ENCODE peak calls at places on chromosome 6, in six cellular contexts. B, X, Q, D, C and S are unnamed samples. For H3K4me1, the result is how much of the 10 kb centered on the place peaks cover.

GRCh38 chr6:8830794-8831193 is 395.4 kb upstream of the SLC35B3 start:
- DNase-seq in Q (no peak), B (no peak), D (no peak), X (no peak), C (no peak), S (no peak)

GRCh38 chr6:48140221-48140620 is 29.2 kb upstream of the PTCHD4 start:
- DNase-seq in X (no peak), C (no peak), D (no peak), B (no peak), Q (no peak), S (no peak)

GRCh38 chr6:49453221-49453620 is 9.8 kb downstream of the MMUT start:
- DNase-seq in D (no peak), B (peak), X (no peak), Q (no peak), C (no peak), S (no peak)

GRCh38 chr6:103750603-103751002 is 1109.1 kb downstream of the HACE1 start:
- DNase-seq in X (no peak), Q (no peak), B (no peak), C (no peak), D (no peak), S (no peak)

GRCh38 chr6:67594366-67594765 is 1040.7 kb upstream of the ADGRB3 start:
- DNase-seq in Q (no peak), X (no peak), D (no peak), C (no peak), B (no peak), S (no peak)

GRCh38 chr6:56040271-56040670 is 164.9 kb upstream of the BMP5 start:
- DNase-seq in D (no peak), X (no peak), B (no peak), Q (no peak), C (no peak), S (no peak)

GRCh38 chr6:159608961-159609673 is 83.9 kb downstream of the SOD2 start:
- DNase-seq in D (no peak), X (no peak), Q (no peak), B (no peak), C (no peak), S (no peak)

GRCh38 chr6:113672691-113673149 is 184.4 kb upstream of the MARCKS start:
- DNase-seq in X (no peak), D (peak), Q (no peak), B (no peak), C (peak), S (no peak)

GRCh38 chr6:7193122-7193521 is 85.4 kb downstream of the RREB1 start:
- DNase-seq in X (no peak), C (no peak), Q (no peak), B (peak), D (no peak), S (no peak)

GRCh38 chr6:92589970-92590369 is 829.4 kb downstream of the EPHA7 start:
- DNase-seq in X (no peak), C (no peak), D (no peak), B (no peak), Q (no peak), S (no peak)

GRCh38 chr6:14661188-14661587 is 543.6 kb downstream of the CD83 start:
- DNase-seq in D (no peak), X (no peak), C (no peak), Q (peak), B (no peak), S (no peak)

GRCh38 chr6:80638222-80639055 is 532.0 kb downstream of the BCKDHB start:
- DNase-seq in Q (peak), X (no peak), B (peak), C (no peak), D (no peak), S (peak)

GRCh38 chr6:15952231-15953151 is 176.4 kb upstream of the MYLIP start:
- DNase-seq in X (no peak), B (no peak), C (no peak), D (no peak), Q (no peak), S (no peak)

GRCh38 chr6:114000066-114000465 is 29.1 kb upstream of the HDAC2 start:
- DNase-seq in D (no peak), Q (no peak), B (no peak), C (no peak), X (no peak), S (no peak)

GRCh38 chr6:133568970-133569889 is 319.7 kb upstream of the TCF21 start:
- DNase-seq in D (no peak), C (no peak), X (no peak), Q (no peak), B (peak), S (peak)

GRCh38 chr6:121441477-121441876 is 6.0 kb downstream of the GJA1 start:
- DNase-seq in C (no peak), B (no peak), Q (no peak), X (no peak), D (no peak), S (no peak)

GRCh38 chr6:121439456-121440250 is 4.2 kb downstream of the GJA1 start:
- DNase-seq in Q (no peak), D (no peak), C (no peak), X (no peak), B (no peak), S (no peak)

GRCh38 chr6:121449331-121449730 is 13.9 kb downstream of the GJA1 start:
- DNase-seq in B (no peak), C (no peak), Q (no peak), X (no peak), D (no peak), S (no peak)

GRCh38 chr6:121442591-121442990 is 7.1 kb downstream of the GJA1 start:
- DNase-seq in X (no peak), C (no peak), D (no peak), Q (no peak), B (no peak), S (no peak)

GRCh38 chr6:121443953-121444590 is 8.6 kb downstream of the GJA1 start:
- DNase-seq in D (no peak), C (no peak), Q (no peak), X (no peak), B (no peak), S (no peak)
- H3K4me1 ChIP-seq in D (under half), C (under half), Q (under half), X (under half), B (under half), S (under half)

GRCh38 chr6:99604161-99605073 is 2.2 kb upstream of the PRDM13 start:
- DNase-seq in C (no peak), Q (no peak), X (no peak), B (no peak), D (no peak), S (no peak)
- H3K4me3 ChIP-seq in C (peak), Q (no peak), X (peak), B (no peak), D (peak), S (peak)

DNA sequence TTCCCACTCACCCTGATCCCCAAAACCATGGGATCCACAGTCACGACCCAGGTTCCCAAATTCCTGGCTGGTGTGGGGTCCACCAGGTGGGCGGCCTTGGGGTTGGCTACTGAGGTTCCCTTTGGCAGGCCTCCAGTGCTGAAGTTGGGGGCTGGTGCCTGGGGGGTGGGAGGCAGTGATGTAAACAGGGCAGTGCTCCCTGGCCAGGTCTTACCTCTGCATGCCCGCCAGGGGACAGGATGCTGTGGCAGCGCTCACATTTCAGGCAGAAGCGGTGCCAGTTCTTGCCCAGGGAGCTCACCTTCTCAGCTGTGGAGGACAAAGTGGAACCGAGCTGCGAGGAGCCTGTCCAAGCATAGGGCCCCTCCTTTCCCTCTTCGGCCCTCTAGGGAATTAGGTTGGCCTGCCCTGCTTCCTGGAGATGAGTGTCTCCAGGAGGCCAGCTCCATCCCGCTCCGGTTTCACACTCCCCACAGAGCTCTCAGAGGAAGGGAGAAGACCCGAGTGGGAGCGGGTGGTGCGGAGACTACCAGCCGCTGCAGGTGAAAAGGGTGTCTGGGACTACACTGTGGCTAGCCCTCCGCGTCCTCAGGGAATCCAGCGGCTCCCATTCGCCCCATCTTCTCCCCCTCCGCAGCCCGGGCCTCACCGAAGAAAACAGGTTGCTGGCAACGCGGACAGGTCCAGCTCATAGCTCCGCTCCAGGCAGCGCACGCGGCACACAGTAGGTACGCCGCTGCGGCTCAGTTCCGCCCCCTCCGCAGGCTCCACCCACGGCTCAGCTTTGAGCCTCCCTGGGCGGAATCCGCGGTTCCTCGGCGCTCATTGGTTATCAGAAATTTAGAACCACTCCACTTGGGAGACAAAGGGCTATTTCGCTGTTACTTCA is at the start of gene CRIP3:
- DNase-seq in Q (no peak), B (no peak), D (peak), C (no peak), X (peak), S (peak)
- H3K4me1 ChIP-seq in Q (under half), B (under half), D (under half), C (under half), X (under half), S (under half)

DNA sequence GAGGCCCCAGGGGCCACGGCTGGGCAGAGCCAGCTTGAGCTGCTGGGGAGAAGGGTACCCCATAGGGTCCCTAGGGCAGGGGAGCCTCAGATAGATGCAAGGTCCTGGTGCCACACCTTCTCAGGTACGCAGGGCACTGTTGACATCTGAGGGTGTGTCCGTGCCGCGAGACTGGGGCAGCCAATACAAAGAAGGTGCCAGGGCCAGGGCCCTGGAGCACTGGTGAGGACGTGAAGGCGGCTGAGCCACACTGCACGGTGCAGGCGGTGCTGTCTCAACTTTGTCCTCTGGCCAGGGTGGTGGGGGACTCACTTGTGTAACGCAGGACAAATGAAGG is 649 bp upstream of the LRRC73 start:
- DNase-seq in B (peak), C (no peak), D (no peak), Q (no peak), X (no peak), S (no peak)
- H3K4me3 ChIP-seq in B (peak), C (peak), D (peak), Q (no peak), X (no peak), S (no peak)